ENCODE peak calls at places on chromosomes 2 and 18, in eight cellular contexts. T, A, V, H, Q, W, E and O are unnamed samples. For H3K4me1, the result is how much of the 10 kb centered on the place peaks cover.

GRCh38 chr2:219125225-219125885 is 35.3 kb downstream of the NHEJ1 start:
- DNase-seq in H (peak), V (peak), E (no peak), W (peak), A (peak), Q (peak), T (peak), O (no peak)

GRCh38 chr2:240981871-240982800 is 16.3 kb upstream of the SNED1 start:
- DNase-seq in Q (no peak), A (peak), V (no peak), E (peak), T (no peak), W (peak), H (no peak), O (no peak)

GRCh38 chr2:96541326-96541725 is 4.8 kb downstream of the ARID5A start:
- DNase-seq in W (no peak), T (no peak), V (no peak), H (no peak), Q (no peak), A (no peak), E (no peak), O (no peak)

GRCh38 chr2:1855150-1855549 is 110.8 kb upstream of the PXDN start:
- DNase-seq in Q (no peak), H (no peak), W (no peak), V (no peak), A (no peak), E (no peak), T (no peak), O (no peak)

GRCh38 chr2:224210495-224211472 is 171.7 kb upstream of the SERPINE2 start:
- DNase-seq in W (no peak), V (no peak), Q (no peak), T (no peak), A (no peak), E (no peak), H (no peak), O (no peak)

GRCh38 chr2:190435031-190435677 is 27.0 kb downstream of the MFSD6 start:
- DNase-seq in W (no peak), Q (no peak), V (no peak), H (no peak), E (no peak), T (no peak), A (no peak), O (no peak)

GRCh38 chr2:47641366-47641765 is 141.6 kb upstream of the MSH6 start:
- DNase-seq in T (no peak), V (no peak), H (no peak), W (no peak), A (no peak), E (no peak), Q (no peak), O (no peak)

GRCh38 chr18:45932708-45933107 is 34.4 kb downstream of the EPG5 start:
- DNase-seq in V (no peak), A (no peak), Q (no peak), W (no peak), E (no peak), T (no peak), H (no peak), O (no peak)

GRCh38 chr2:233817305-233817980 is 36.9 kb downstream of the HJURP start:
- DNase-seq in Q (no peak), W (peak), E (no peak), H (peak), T (no peak), V (no peak), A (no peak), O (no peak)

GRCh38 chr2:120552800-120553471 is 182.7 kb upstream of the GLI2 start:
- DNase-seq in Q (peak), H (peak), A (peak), W (peak), V (peak), E (peak), T (peak), O (peak)

GRCh38 chr2:67065046-67065445 is 332.1 kb upstream of the ETAA1 start:
- DNase-seq in V (no peak), A (no peak), Q (no peak), W (peak), T (no peak), H (no peak), E (no peak), O (no peak)

GRCh38 chr2:119106301-119106897 is 52.2 kb downstream of the C1QL2 start:
- DNase-seq in H (peak), Q (peak), E (no peak), A (peak), W (peak), V (peak), T (peak), O (no peak)

GRCh38 chr2:158539176-158539895 is 82.6 kb downstream of the PKP4 start:
- DNase-seq in W (no peak), A (no peak), V (no peak), Q (peak), E (no peak), T (peak), H (no peak), O (peak)

GRCh38 chr2:118177318-118177717 is 89.0 kb downstream of the INSIG2 start:
- DNase-seq in E (no peak), V (no peak), H (no peak), T (no peak), W (no peak), A (no peak), Q (no peak), O (no peak)

GRCh38 chr2:18552351-18553077 is 7.9 kb downstream of the RDH14 start:
- DNase-seq in T (no peak), H (no peak), E (no peak), W (no peak), A (no peak), Q (no peak), V (no peak), O (no peak)

GRCh38 chr2:224357098-224357901 is 44.6 kb downstream of the FAM124B start:
- DNase-seq in A (peak), E (no peak), T (peak), V (no peak), H (peak), Q (peak), W (no peak), O (peak)

GRCh38 chr2:111219734-111220505 is 99.2 kb downstream of the BCL2L11 start:
- DNase-seq in E (no peak), A (no peak), V (no peak), Q (no peak), H (no peak), W (no peak), T (no peak), O (no peak)

GRCh38 chr18:9234528-9234927 is 97.9 kb downstream of the ANKRD12 start:
- DNase-seq in T (no peak), H (no peak), A (no peak), E (no peak), W (no peak), V (no peak), Q (no peak), O (no peak)

GRCh38 chr2:169963786-169964185 is 136.5 kb downstream of the UBR3 start:
- DNase-seq in Q (no peak), T (no peak), V (no peak), A (no peak), H (no peak), W (no peak), E (no peak), O (no peak)

GRCh38 chr2:207184348-207184747 is 18.6 kb upstream of the KLF7 start:
- DNase-seq in W (no peak), E (no peak), V (no peak), H (no peak), Q (no peak), T (no peak), A (no peak), O (no peak)

GRCh38 chr18:75157851-75158250 is 51.1 kb downstream of the PTGR3 start:
- DNase-seq in A (no peak), T (no peak), E (peak), Q (no peak), H (no peak), W (peak), V (no peak), O (no peak)

GRCh38 chr2:174485763-174486613 is 841 bp downstream of the GPR155 start:
- DNase-seq in A (peak), T (no peak), V (no peak), E (no peak), W (peak), H (peak), Q (peak), O (peak)

GRCh38 chr18:10131783-10132381 is 218.1 kb downstream of the VAPA start:
- DNase-seq in V (peak), T (no peak), W (no peak), H (no peak), E (peak), Q (no peak), A (no peak), O (no peak)

DNA sequence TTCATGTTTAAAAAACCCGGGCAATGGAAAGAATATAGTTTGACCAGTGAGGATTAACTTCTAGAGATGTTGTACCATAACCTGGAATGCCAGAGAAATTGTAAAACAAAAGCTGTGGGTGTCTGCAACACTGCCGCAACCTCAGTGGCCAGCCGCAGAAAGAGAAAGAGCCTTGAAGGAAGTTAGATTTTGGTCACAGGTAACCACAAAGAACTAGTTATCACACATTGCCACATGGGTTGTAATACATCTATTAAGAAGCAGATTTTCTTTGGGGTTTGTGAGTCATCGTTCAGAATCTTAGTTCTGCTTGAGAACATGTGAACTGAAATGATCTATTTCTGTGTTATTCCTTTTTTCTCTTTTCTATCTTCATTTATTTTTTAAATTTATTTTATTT is 222.9 kb upstream of the AGAP1 start:
- DNase-seq in H (no peak), E (no peak), W (no peak), T (no peak), V (no peak), A (no peak), Q (peak), O (no peak)
- H3K27ac ChIP-seq in H (no peak), E (no peak), W (no peak), T (peak), V (no peak), A (no peak), Q (no peak), O (no peak)

DNA sequence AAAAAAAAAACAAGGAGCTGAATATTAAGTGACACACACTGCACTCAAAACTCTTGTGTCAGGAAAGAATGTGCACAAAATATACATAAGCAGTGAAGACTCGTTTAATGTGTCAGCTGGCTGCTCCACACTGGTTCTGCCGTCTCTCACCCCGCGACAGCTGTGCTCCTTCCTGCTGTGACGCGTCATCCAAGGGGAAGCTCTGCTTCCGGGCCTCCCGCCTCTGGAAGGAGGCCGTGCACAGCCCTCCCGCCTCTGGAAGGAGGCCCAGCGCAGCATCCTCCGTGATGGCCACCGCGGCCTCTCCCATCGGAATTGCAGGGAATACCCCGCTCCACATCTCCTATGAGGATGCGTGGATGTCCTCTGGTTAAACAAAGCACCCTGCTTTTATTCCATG is 151.0 kb downstream of the HDAC4 start:
- DNase-seq in V (peak), E (no peak), Q (no peak), A (peak), T (no peak), W (peak), H (peak), O (no peak)
- H3K4me1 ChIP-seq in V (under half), E (half or more), Q (under half), A (under half), T (under half), W (half or more), H (under half), O (under half)

GRCh38 chr2:6216234-6216633 is 524.0 kb downstream of the SOX11 start:
- DNase-seq in H (no peak), E (no peak), W (no peak), T (no peak), A (no peak), Q (no peak), V (no peak), O (no peak)
- TF ChIP-seq EP300 in H (no peak), E (no peak), W (no peak), T (no peak), A (no peak), Q (no peak), V (no peak), O (no peak)

GRCh38 chr2:102357975-102358374 is 2.4 kb downstream of the IL18R1 start:
- DNase-seq in E (no peak), A (no peak), T (no peak), W (no peak), Q (no peak), V (no peak), H (no peak), O (no peak)
- H3K27ac ChIP-seq in E (peak), A (no peak), T (no peak), W (no peak), Q (no peak), V (no peak), H (no peak), O (no peak)

GRCh38 chr2:76973610-76974009 is 548.6 kb downstream of the LRRTM4 start:
- DNase-seq in V (no peak), H (no peak), W (no peak), Q (no peak), T (no peak), E (no peak), A (no peak), O (no peak)

GRCh38 chr2:76980067-76980466 is 542.1 kb downstream of the LRRTM4 start:
- DNase-seq in A (no peak), T (no peak), V (no peak), Q (no peak), H (no peak), W (no peak), E (no peak), O (no peak)

DNA sequence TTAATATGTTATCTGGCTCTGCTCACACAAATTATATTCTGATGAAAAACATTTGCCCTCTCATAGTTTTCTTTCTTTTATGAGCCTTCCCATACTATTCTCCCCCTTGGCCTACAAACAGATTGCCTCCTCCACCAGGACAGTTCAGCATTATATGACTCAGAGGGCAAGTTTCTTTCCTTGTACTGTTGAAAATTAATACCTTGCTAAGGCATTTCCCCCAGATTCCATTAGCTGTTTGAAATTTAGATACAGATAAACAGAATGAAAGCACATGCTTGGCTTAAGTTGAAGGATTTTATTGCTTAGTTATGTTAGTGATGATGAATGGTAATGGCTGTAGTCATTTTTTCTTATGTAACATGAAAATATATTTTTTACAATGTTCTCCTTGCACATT is 544.1 kb downstream of the LRRTM4 start:
- DNase-seq in V (no peak), H (no peak), Q (no peak), E (no peak), A (no peak), T (no peak), W (no peak), O (no peak)
- H3K4me1 ChIP-seq in V (under half), H (under half), Q (under half), E (under half), A (under half), T (under half), W (under half), O (under half)

GRCh38 chr2:110157153-110157793 is 41.7 kb upstream of the MALL start:
- DNase-seq in W (no peak), A (peak), Q (peak), T (peak), H (no peak), V (no peak), E (no peak), O (peak)
- TF ChIP-seq EP300 in W (no peak), A (no peak), Q (no peak), T (no peak), H (no peak), V (no peak), E (no peak), O (no peak)

GRCh38 chr2:43898134-43898957 is 59.6 kb downstream of the ABCG8 start:
- DNase-seq in H (peak), A (peak), V (no peak), E (no peak), Q (peak), W (no peak), T (peak), O (no peak)

GRCh38 chr2:43894743-43895142 is 56.0 kb downstream of the ABCG8 start:
- DNase-seq in H (no peak), V (no peak), T (no peak), Q (peak), W (no peak), E (no peak), A (no peak), O (no peak)

GRCh38 chr2:43898958-43899346 is 60.2 kb downstream of the ABCG8 start:
- DNase-seq in Q (no peak), T (peak), V (no peak), A (no peak), H (no peak), E (peak), W (no peak), O (no peak)

GRCh38 chr2:43897492-43897891 is 58.7 kb downstream of the ABCG8 start:
- DNase-seq in A (no peak), T (no peak), W (no peak), V (no peak), E (no peak), Q (no peak), H (no peak), O (no peak)

GRCh38 chr2:43899589-43899988 is 60.8 kb downstream of the ABCG8 start:
- DNase-seq in W (no peak), H (no peak), V (no peak), E (no peak), Q (no peak), T (no peak), A (no peak), O (no peak)
- H3K27ac ChIP-seq in W (no peak), H (no peak), V (no peak), E (no peak), Q (no peak), T (no peak), A (no peak), O (no peak)

DNA sequence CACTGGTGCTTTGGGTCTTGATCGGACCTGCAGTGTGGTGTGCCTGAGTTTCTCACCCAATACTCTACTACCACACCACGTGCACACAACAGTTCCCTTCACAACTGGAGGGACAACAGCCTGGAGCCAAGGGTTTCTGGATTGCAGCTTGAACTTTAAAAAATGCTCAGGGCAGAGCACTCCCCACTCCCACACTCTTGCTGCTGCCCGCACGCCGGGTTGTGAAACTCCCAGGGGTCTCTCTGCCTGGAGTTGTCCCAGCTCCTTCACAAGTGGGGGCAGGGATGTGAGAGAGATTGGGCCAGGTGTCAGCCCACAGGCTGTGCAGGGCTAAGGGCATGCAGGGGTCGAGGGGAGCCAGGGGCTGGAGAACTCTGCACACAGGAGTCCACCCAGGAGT is 89.4 kb downstream of the GALR1 start:
- DNase-seq in E (no peak), W (no peak), Q (no peak), T (no peak), A (no peak), V (no peak), H (no peak), O (no peak)
- H3K4me1 ChIP-seq in E (under half), W (under half), Q (under half), T (under half), A (under half), V (under half), H (under half), O (under half)

GRCh38 chr18:12092398-12093229 is 1.0 kb upstream of the ANKRD62 start:
- DNase-seq in W (no peak), V (no peak), Q (peak), T (peak), H (no peak), E (peak), A (peak), O (no peak)
- TF ChIP-seq EP300 in W (no peak), V (no peak), Q (no peak), T (no peak), H (no peak), E (no peak), A (no peak), O (no peak)

GRCh38 chr2:238525990-238526389 is 99.3 kb downstream of the ASB1 start:
- DNase-seq in H (no peak), T (no peak), W (no peak), Q (no peak), E (peak), V (peak), A (no peak), O (no peak)
- H3K27ac ChIP-seq in H (no peak), T (peak), W (no peak), Q (no peak), E (no peak), V (no peak), A (no peak), O (no peak)